ENCODE peak calls at places on chromosomes 5 and 9, in seven cellular contexts. Y is kidney; I is body of pancreas; M is fibroblast of lung; E is CD4-positive, alpha-beta T cell; A is HCT116; Z is right lobe of liver. Q is an unnamed sample.

GRCh38 chr5:11171236-11171635 is 410.2 kb upstream of the DAP start:
- DNase-seq in Y (no peak), I (no peak), M (no peak), E (no peak), A (no peak), Z (no peak), Q (no peak)

GRCh38 chr5:136046231-136046630 is 17.4 kb downstream of the TGFBI start:
- DNase-seq in Y (no peak), I (no peak), M (no peak), E (no peak), A (no peak), Z (no peak), Q (peak)

GRCh38 chr5:58836351-58836750 is 253.5 kb downstream of the RAB3C start:
- DNase-seq in Y (no peak), I (no peak), M (no peak), E (no peak), A (no peak), Z (no peak), Q (no peak)

GRCh38 chr5:136133416-136134383 is 1.1 kb downstream of the SMAD5 start:
- DNase-seq in Y (no peak), I (peak), M (peak), E (no peak), A (no peak), Z (peak), Q (no peak)

GRCh38 chr5:146965781-146966659 is 87.5 kb upstream of the PPP2R2B start:
- DNase-seq in Y (no peak), I (peak), M (peak), E (peak), A (peak), Z (peak), Q (no peak)

GRCh38 chr5:54964405-54964804 is 21.0 kb downstream of the ESM1 start:
- DNase-seq in Y (no peak), I (no peak), M (no peak), E (no peak), A (no peak), Z (no peak), Q (no peak)

GRCh38 chr5:148816822-148817221 is 9.6 kb upstream of the ADRB2 start:
- DNase-seq in Y (no peak), I (no peak), M (no peak), E (no peak), A (no peak), Z (no peak), Q (no peak)

GRCh38 chr5:181233436-181234115 is 10.1 kb downstream of the RACK1 start:
- DNase-seq in Y (no peak), I (no peak), M (no peak), E (no peak), A (no peak), Z (no peak), Q (no peak)

GRCh38 chr9:5718296-5719032 is 89.6 kb downstream of the RIC1 start:
- DNase-seq in Y (no peak), I (no peak), M (no peak), E (no peak), A (no peak), Z (no peak), Q (no peak)

GRCh38 chr9:132498811-132499210 is 83.6 kb upstream of the BARHL1 start:
- DNase-seq in Y (no peak), I (no peak), M (no peak), E (no peak), A (no peak), Z (no peak), Q (no peak)

GRCh38 chr5:372911-373709 is 51.6 kb downstream of the AHRR start:
- DNase-seq in Y (peak), I (no peak), M (no peak), E (no peak), A (no peak), Z (peak), Q (peak)

GRCh38 chr5:176542135-176542595 is 5.0 kb upstream of the RNF44 start:
- DNase-seq in Y (peak), I (no peak), M (no peak), E (peak), A (no peak), Z (no peak), Q (no peak)

GRCh38 chr5:77181596-77182304 is 28.7 kb upstream of the PDE8B start:
- DNase-seq in Y (no peak), I (no peak), M (no peak), E (no peak), A (no peak), Z (peak), Q (no peak)

GRCh38 chr5:45507174-45507573 is 189.0 kb downstream of the HCN1 start:
- DNase-seq in Y (no peak), I (peak), M (no peak), E (no peak), A (no peak), Z (no peak), Q (no peak)

GRCh38 chr9:18324928-18325327 is 149.0 kb upstream of the ADAMTSL1 start:
- DNase-seq in Y (no peak), I (no peak), M (peak), E (no peak), A (no peak), Z (no peak), Q (no peak)

GRCh38 chr9:121242219-121242954 is 25.6 kb upstream of the GSN start:
- DNase-seq in Y (no peak), I (no peak), M (peak), E (no peak), A (no peak), Z (no peak), Q (no peak)

GRCh38 chr5:149904293-149904886 is 40.2 kb downstream of the PDE6A start:
- DNase-seq in Y (no peak), I (no peak), M (peak), E (no peak), A (no peak), Z (no peak), Q (no peak)

GRCh38 chr9:96061293-96061987 is 185.9 kb downstream of the ERCC6L2 start:
- DNase-seq in Y (no peak), I (peak), M (peak), E (peak), A (peak), Z (no peak), Q (no peak)

GRCh38 chr9:127700140-127700539 is 6.6 kb upstream of the CFAP157 start:
- DNase-seq in Y (no peak), I (no peak), M (no peak), E (no peak), A (no peak), Z (no peak), Q (no peak)

GRCh38 chr9:134707731-134708671 is 66.4 kb downstream of the COL5A1 start:
- DNase-seq in Y (peak), I (no peak), M (no peak), E (no peak), A (no peak), Z (no peak), Q (no peak)
- H3K27ac ChIP-seq in Y (no peak), I (no peak), M (peak), E (no peak), A (no peak), Z (no peak), Q (no peak)

GRCh38 chr5:2985718-2986117 is 234.2 kb upstream of the IRX2 start:
- DNase-seq in Y (no peak), I (no peak), M (no peak), E (no peak), A (no peak), Z (no peak), Q (no peak)

GRCh38 chr5:2986301-2986700 is 234.8 kb upstream of the IRX2 start:
- DNase-seq in Y (no peak), I (no peak), M (no peak), E (no peak), A (no peak), Z (no peak), Q (no peak)

GRCh38 chr5:2981652-2982051 is 230.2 kb upstream of the IRX2 start:
- DNase-seq in Y (no peak), I (no peak), M (no peak), E (no peak), A (no peak), Z (no peak), Q (no peak)

GRCh38 chr5:2981035-2981434 is 229.6 kb upstream of the IRX2 start:
- DNase-seq in Y (no peak), I (no peak), M (no peak), E (no peak), A (no peak), Z (no peak), Q (no peak)
- TF ChIP-seq CTCF in Y (no peak), I (no peak), M (no peak), E (no peak), A (no peak), Z (no peak), Q (no peak)

GRCh38 chr5:61280766-61281427 is 51.2 kb upstream of the ZSWIM6 start:
- DNase-seq in Y (no peak), I (peak), M (no peak), E (no peak), A (no peak), Z (no peak), Q (peak)
- H3K27ac ChIP-seq in Y (no peak), I (peak), M (no peak), E (no peak), A (no peak), Z (no peak), Q (peak)

DNA sequence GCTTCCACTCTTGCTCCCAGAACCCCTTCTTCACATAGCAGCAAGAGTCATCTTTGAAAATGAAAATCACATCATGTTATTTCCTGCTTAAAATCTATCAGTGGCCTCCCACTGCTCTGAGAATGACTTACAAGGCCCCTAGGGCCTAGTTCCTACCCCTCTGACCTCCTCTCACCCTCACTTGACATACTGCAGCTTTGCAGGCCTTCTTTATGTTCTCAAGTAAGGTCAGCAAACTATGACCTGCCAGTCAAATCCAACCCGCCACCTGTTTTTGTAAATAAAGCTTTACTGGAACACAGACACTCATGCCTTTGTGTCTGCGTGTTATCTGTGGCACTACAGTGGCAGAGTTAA is 185.7 kb downstream of the NR3C1 start:
- DNase-seq in Y (no peak), I (no peak), M (no peak), E (no peak), A (no peak), Z (no peak), Q (no peak)
- TF ChIP-seq CTCF in Y (no peak), I (no peak), M (no peak), E (no peak), A (no peak), Z (no peak), Q (no peak)